ENCODE peak calls at places on chromosomes 1 and 21, in eight cellular contexts. Q is lower lobe of right lung, Z is fibroblast of villous mesenchyme, F is GM23248, A is NCI-H460, T is AG04450, O is T-cell, R is mesendoderm. Y is an unnamed sample.

GRCh38 chr1:93440272-93440671 is 7.6 kb upstream of the FNBP1L start:
- DNase-seq in Q (no peak), Z (no peak), F (no peak), A (no peak), T (no peak), O (no peak), R (no peak), Y (no peak)

GRCh38 chr1:153354515-153355193 is 3.0 kb upstream of the S100A9 start:
- DNase-seq in Q (no peak), Z (no peak), F (no peak), A (no peak), T (no peak), O (no peak), R (no peak), Y (no peak)

GRCh38 chr1:39639333-39640130 is at the start of gene HEYL:
- DNase-seq in Q (peak; percentile 84), Z (peak; percentile 71), F (peak; percentile 59), A (peak; percentile 63), T (no peak), O (peak; percentile 32), R (peak; percentile 87), Y (peak; percentile 32)

GRCh38 chr21:33063907-33064622 is 5.9 kb upstream of the OLIG1 start:
- DNase-seq in Q (no peak), Z (no peak), F (no peak), A (no peak), T (no peak), O (no peak), R (peak; percentile 52), Y (no peak)

GRCh38 chr1:104264506-104264905 is 514.8 kb downstream of the AMY1C start:
- DNase-seq in Q (no peak), Z (no peak), F (peak; percentile 1), A (no peak), T (no peak), O (no peak), R (no peak), Y (no peak)

GRCh38 chr1:190578015-190578414 is 100.4 kb upstream of the BRINP3 start:
- DNase-seq in Q (no peak), Z (no peak), F (no peak), A (no peak), T (no peak), O (no peak), R (no peak), Y (no peak)

GRCh38 chr1:54413295-54413694 is 7.1 kb upstream of the SSBP3 start:
- DNase-seq in Q (no peak), Z (peak; percentile 66), F (peak; percentile 80), A (no peak), T (peak; percentile 7), O (peak; percentile 18), R (no peak), Y (no peak)

GRCh38 chr1:246934777-246935176 is 3.0 kb upstream of the AHCTF1 start:
- DNase-seq in Q (no peak), Z (no peak), F (no peak), A (no peak), T (no peak), O (no peak), R (no peak), Y (no peak)

GRCh38 chr1:8554956-8555534 is 237.1 kb downstream of the SLC45A1 start:
- DNase-seq in Q (no peak), Z (peak; percentile 48), F (peak; percentile 36), A (no peak), T (no peak), O (no peak), R (no peak), Y (no peak)

GRCh38 chr1:116262995-116263385 is 110.1 kb upstream of the ATP1A1 start:
- DNase-seq in Q (no peak), Z (no peak), F (no peak), A (no peak), T (no peak), O (no peak), R (no peak), Y (no peak)

GRCh38 chr1:115654663-115655306 is 13.0 kb downstream of the VANGL1 start:
- DNase-seq in Q (no peak), Z (no peak), F (no peak), A (no peak), T (no peak), O (no peak), R (peak; percentile 57), Y (no peak)

GRCh38 chr21:26332873-26333272 is 162.3 kb upstream of the APP start:
- DNase-seq in Q (no peak), Z (no peak), F (peak; percentile 1), A (no peak), T (no peak), O (no peak), R (peak; percentile 5), Y (no peak)

GRCh38 chr1:155513300-155513926 is 49.2 kb downstream of the ASH1L start:
- DNase-seq in Q (no peak), Z (peak; percentile 44), F (peak; percentile 85), A (no peak), T (no peak), O (no peak), R (no peak), Y (no peak)

GRCh38 chr1:63779872-63780271 is 6.1 kb downstream of the ROR1 start:
- DNase-seq in Q (no peak), Z (peak; percentile 78), F (no peak), A (no peak), T (no peak), O (no peak), R (no peak), Y (no peak)

GRCh38 chr1:92884195-92884594 is 52.4 kb downstream of the RPL5 start:
- DNase-seq in Q (no peak), Z (no peak), F (no peak), A (no peak), T (no peak), O (no peak), R (no peak), Y (no peak)

GRCh38 chr1:2233997-2234761 is 6.1 kb downstream of the SKI start:
- DNase-seq in Q (peak; percentile 97), Z (peak; percentile 99), F (peak; percentile 98), A (peak; percentile 54), T (peak; percentile 61), O (peak; percentile 83), R (no peak), Y (no peak)

GRCh38 chr1:55213885-55214213 is 1.3 kb downstream of the USP24 start:
- DNase-seq in Q (no peak), Z (no peak), F (peak; percentile 26), A (no peak), T (no peak), O (no peak), R (no peak), Y (no peak)

GRCh38 chr1:27745466-27745865 is 19.7 kb downstream of the FAM76A start:
- DNase-seq in Q (no peak), Z (no peak), F (no peak), A (no peak), T (no peak), O (no peak), R (no peak), Y (no peak)